ENCODE peak calls at places on chromosomes 12 and 14, in four cellular contexts. One of them, this sample, is unnamed.

GRCh38 chr14:93133476-93133875 is 17.8 kb upstream of the ITPK1 start:
- DNase-seq in K562: no peak
- DNase-seq in SK-N-SH: no peak
- DNase-seq in GM12878: no peak
- DNase-seq in this sample: no peak

GRCh38 chr12:32083489-32083888 is 23.2 kb upstream of the BICD1 start:
- DNase-seq in K562: no peak
- DNase-seq in SK-N-SH: no peak
- DNase-seq in GM12878: no peak
- DNase-seq in this sample: no peak

GRCh38 chr14:75658957-75659356 is 1.7 kb downstream of the ERG28 start:
- DNase-seq in K562: no peak
- DNase-seq in SK-N-SH: no peak
- DNase-seq in GM12878: no peak
- DNase-seq in this sample: no peak

GRCh38 chr12:68451261-68452091 is 119.3 kb upstream of the MDM1 start:
- DNase-seq in K562: no peak
- DNase-seq in SK-N-SH: no peak
- DNase-seq in GM12878: peak
- DNase-seq in this sample: no peak

GRCh38 chr14:23750357-23750756 is 114.2 kb downstream of the DHRS2 start:
- DNase-seq in K562: no peak
- DNase-seq in SK-N-SH: no peak
- DNase-seq in GM12878: no peak
- DNase-seq in this sample: no peak

GRCh38 chr14:21987937-21988336 is 314.3 kb upstream of the OR4E1 start:
- DNase-seq in K562: peak
- DNase-seq in SK-N-SH: peak
- DNase-seq in GM12878: no peak
- DNase-seq in this sample: no peak

GRCh38 chr14:81323621-81324400 is 76.3 kb downstream of the STON2 start:
- DNase-seq in K562: no peak
- DNase-seq in SK-N-SH: no peak
- DNase-seq in GM12878: no peak
- DNase-seq in this sample: peak

GRCh38 chr12:15356831-15357456 is 34.6 kb downstream of the PTPRO start:
- DNase-seq in K562: no peak
- DNase-seq in SK-N-SH: no peak
- DNase-seq in GM12878: no peak
- DNase-seq in this sample: no peak

GRCh38 chr12:115407036-115407435 is 723.1 kb upstream of the TBX3 start:
- DNase-seq in K562: no peak
- DNase-seq in SK-N-SH: no peak
- DNase-seq in GM12878: no peak
- DNase-seq in this sample: no peak

GRCh38 chr14:98252819-98253218 is 1019.2 kb downstream of the BCL11B start:
- DNase-seq in K562: no peak
- DNase-seq in SK-N-SH: no peak
- DNase-seq in GM12878: no peak
- DNase-seq in this sample: no peak

GRCh38 chr12:132562489-132563045 is 47.8 kb downstream of the LRCOL1 start:
- DNase-seq in K562: no peak
- DNase-seq in SK-N-SH: no peak
- DNase-seq in GM12878: no peak
- DNase-seq in this sample: no peak

GRCh38 chr12:45572114-45572513 is 157.4 kb upstream of the ARID2 start:
- DNase-seq in K562: no peak
- DNase-seq in SK-N-SH: no peak
- DNase-seq in GM12878: no peak
- DNase-seq in this sample: no peak

GRCh38 chr12:124492879-124493808 is 74.3 kb downstream of the NCOR2 start:
- DNase-seq in K562: peak
- DNase-seq in SK-N-SH: no peak
- DNase-seq in GM12878: no peak
- DNase-seq in this sample: no peak

GRCh38 chr14:30553311-30553989 is 5.5 kb upstream of the G2E3 start:
- DNase-seq in K562: no peak
- DNase-seq in SK-N-SH: no peak
- DNase-seq in GM12878: no peak
- DNase-seq in this sample: no peak

GRCh38 chr12:39912211-39912980 is 193.5 kb downstream of the SLC2A13 start:
- DNase-seq in K562: no peak
- DNase-seq in SK-N-SH: no peak
- DNase-seq in GM12878: no peak
- DNase-seq in this sample: no peak

GRCh38 chr12:14845350-14845750 is 2.0 kb upstream of the ART4 start:
- DNase-seq in K562: peak
- DNase-seq in SK-N-SH: peak
- DNase-seq in GM12878: no peak
- DNase-seq in this sample: no peak

GRCh38 chr14:31944256-31945073 is 132.6 kb upstream of the ARHGAP5 start:
- DNase-seq in K562: no peak
- DNase-seq in SK-N-SH: no peak
- DNase-seq in GM12878: no peak
- DNase-seq in this sample: no peak

GRCh38 chr12:3725267-3726115 is 27.4 kb downstream of the CRACR2A start:
- DNase-seq in K562: no peak
- DNase-seq in SK-N-SH: no peak
- DNase-seq in GM12878: no peak
- DNase-seq in this sample: no peak

GRCh38 chr14:93909429-93910128 is 17.6 kb upstream of the FAM181A start:
- DNase-seq in K562: no peak
- DNase-seq in SK-N-SH: no peak
- DNase-seq in GM12878: no peak
- DNase-seq in this sample: no peak

GRCh38 chr12:123479442-123480180 is 21.7 kb downstream of the SNRNP35 start:
- DNase-seq in K562: no peak
- DNase-seq in SK-N-SH: no peak
- DNase-seq in GM12878: no peak
- DNase-seq in this sample: no peak

GRCh38 chr14:100712490-100712889 is 14.2 kb upstream of the DLK1 start:
- DNase-seq in K562: no peak
- DNase-seq in SK-N-SH: no peak
- DNase-seq in GM12878: no peak
- DNase-seq in this sample: no peak

GRCh38 chr12:93518725-93519124 is 51.4 kb downstream of the MRPL42 start:
- DNase-seq in K562: no peak
- DNase-seq in SK-N-SH: no peak
- DNase-seq in GM12878: no peak
- DNase-seq in this sample: no peak

GRCh38 chr12:86613306-86613705 is 357.1 kb upstream of the MGAT4C start:
- DNase-seq in K562: no peak
- DNase-seq in SK-N-SH: no peak
- DNase-seq in GM12878: no peak
- DNase-seq in this sample: no peak

GRCh38 chr12:123063535-123063934 is 83.1 kb downstream of the ARL6IP4 start:
- DNase-seq in K562: peak
- DNase-seq in SK-N-SH: peak
- DNase-seq in GM12878: no peak
- DNase-seq in this sample: peak

GRCh38 chr14:30427401-30427800 is 131.6 kb upstream of the G2E3 start:
- DNase-seq in K562: no peak
- DNase-seq in SK-N-SH: no peak
- DNase-seq in GM12878: no peak
- DNase-seq in this sample: no peak

GRCh38 chr14:55129428-55130193 is 559 bp downstream of the LGALS3 start:
- DNase-seq in K562: peak
- DNase-seq in SK-N-SH: peak
- DNase-seq in GM12878: no peak
- DNase-seq in this sample: no peak

GRCh38 chr14:23143911-23144310 is 24.9 kb upstream of the CEBPE start:
- DNase-seq in K562: no peak
- DNase-seq in SK-N-SH: no peak
- DNase-seq in GM12878: no peak
- DNase-seq in this sample: no peak

GRCh38 chr12:122835693-122836026 is 403 bp downstream of the HIP1R start:
- DNase-seq in K562: peak
- DNase-seq in SK-N-SH: peak
- DNase-seq in GM12878: no peak
- DNase-seq in this sample: no peak

GRCh38 chr12:1920971-1921370 is 2.5 kb upstream of the CACNA2D4 start:
- DNase-seq in K562: no peak
- DNase-seq in SK-N-SH: peak
- DNase-seq in GM12878: no peak
- DNase-seq in this sample: no peak

GRCh38 chr12:6076776-6077700 is 47.4 kb downstream of the VWF start:
- DNase-seq in K562: no peak
- DNase-seq in SK-N-SH: no peak
- DNase-seq in GM12878: no peak
- DNase-seq in this sample: no peak

GRCh38 chr14:68392393-68393085 is 400.3 kb downstream of the ZFP36L1 start:
- DNase-seq in K562: no peak
- DNase-seq in SK-N-SH: no peak
- DNase-seq in GM12878: no peak
- DNase-seq in this sample: no peak

GRCh38 chr12:29782821-29783772 is 645 bp downstream of the TMTC1 start:
- DNase-seq in K562: no peak
- DNase-seq in SK-N-SH: peak
- DNase-seq in GM12878: no peak
- DNase-seq in this sample: peak

GRCh38 chr14:91173867-91174266 is 60.0 kb downstream of the DGLUCY start:
- DNase-seq in K562: no peak
- DNase-seq in SK-N-SH: no peak
- DNase-seq in GM12878: no peak
- DNase-seq in this sample: no peak

GRCh38 chr14:91170504-91171121 is 56.7 kb downstream of the DGLUCY start:
- DNase-seq in K562: no peak
- DNase-seq in SK-N-SH: peak
- DNase-seq in GM12878: no peak
- DNase-seq in this sample: no peak

GRCh38 chr14:91173221-91173670 is 59.4 kb downstream of the DGLUCY start:
- DNase-seq in K562: peak
- DNase-seq in SK-N-SH: peak
- DNase-seq in GM12878: peak
- DNase-seq in this sample: peak

GRCh38 chr14:91169951-91170350 is 56.1 kb downstream of the DGLUCY start:
- DNase-seq in K562: no peak
- DNase-seq in SK-N-SH: no peak
- DNase-seq in GM12878: no peak
- DNase-seq in this sample: no peak

GRCh38 chr14:91171291-91171690 is 57.4 kb downstream of the DGLUCY start:
- DNase-seq in K562: no peak
- DNase-seq in SK-N-SH: peak
- DNase-seq in GM12878: no peak
- DNase-seq in this sample: no peak
- TF ChIP-seq NRF1 in K562: no peak
- TF ChIP-seq NRF1 in SK-N-SH: no peak
- TF ChIP-seq NRF1 in GM12878: no peak
- TF ChIP-seq NRF1 in this sample: no peak

DNA sequence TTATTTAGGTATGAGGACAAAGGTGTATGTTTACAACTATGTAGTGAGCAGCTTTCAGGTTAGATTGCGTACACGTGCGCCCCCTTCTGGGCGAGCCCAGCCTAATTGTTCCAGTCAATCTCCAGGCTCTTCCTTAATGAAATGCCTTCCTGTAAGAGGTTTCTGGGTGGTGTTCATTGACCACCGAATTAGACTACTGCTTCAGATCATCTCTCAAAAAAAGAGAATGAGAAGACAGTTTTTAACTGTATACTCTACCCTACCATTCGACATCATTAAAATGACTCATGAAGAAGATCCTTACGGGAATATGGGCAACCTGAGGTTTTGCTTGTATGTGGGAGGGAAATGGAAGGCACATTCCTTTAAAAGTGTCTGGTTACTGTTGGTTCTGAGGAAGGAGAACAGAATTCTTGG is 2.1 kb downstream of the LUM start:
- DNase-seq in K562: peak
- DNase-seq in SK-N-SH: no peak
- DNase-seq in GM12878: peak
- DNase-seq in this sample: peak
- TF ChIP-seq NRF1 in K562: no peak
- TF ChIP-seq NRF1 in SK-N-SH: no peak
- TF ChIP-seq NRF1 in GM12878: no peak
- TF ChIP-seq NRF1 in this sample: no peak

GRCh38 chr14:61524211-61524806 is 171.0 kb upstream of the HIF1A start:
- DNase-seq in K562: no peak
- DNase-seq in SK-N-SH: no peak
- DNase-seq in GM12878: no peak
- DNase-seq in this sample: no peak
- TF ChIP-seq NRF1 in K562: no peak
- TF ChIP-seq NRF1 in SK-N-SH: no peak
- TF ChIP-seq NRF1 in GM12878: no peak
- TF ChIP-seq NRF1 in this sample: no peak

GRCh38 chr12:26402648-26403047 is 207.3 kb downstream of the SSPN start:
- DNase-seq in K562: no peak
- DNase-seq in SK-N-SH: no peak
- DNase-seq in GM12878: no peak
- DNase-seq in this sample: no peak
- TF ChIP-seq NRF1 in K562: no peak
- TF ChIP-seq NRF1 in SK-N-SH: no peak
- TF ChIP-seq NRF1 in GM12878: no peak
- TF ChIP-seq NRF1 in this sample: no peak

GRCh38 chr12:650983-651382 is 12.3 kb downstream of the NINJ2 start:
- DNase-seq in K562: no peak
- DNase-seq in SK-N-SH: no peak
- DNase-seq in GM12878: no peak
- DNase-seq in this sample: no peak
- TF ChIP-seq NRF1 in K562: no peak
- TF ChIP-seq NRF1 in SK-N-SH: no peak
- TF ChIP-seq NRF1 in GM12878: no peak
- TF ChIP-seq NRF1 in this sample: no peak

GRCh38 chr12:88393017-88393767 is 187.1 kb downstream of the KITLG start:
- DNase-seq in K562: no peak
- DNase-seq in SK-N-SH: peak
- DNase-seq in GM12878: no peak
- DNase-seq in this sample: no peak

GRCh38 chr12:88390811-88391210 is 189.5 kb downstream of the KITLG start:
- DNase-seq in K562: no peak
- DNase-seq in SK-N-SH: no peak
- DNase-seq in GM12878: no peak
- DNase-seq in this sample: no peak

GRCh38 chr12:88388566-88389269 is 191.6 kb downstream of the KITLG start:
- DNase-seq in K562: no peak
- DNase-seq in SK-N-SH: no peak
- DNase-seq in GM12878: peak
- DNase-seq in this sample: no peak

GRCh38 chr12:88391556-88391955 is 188.7 kb downstream of the KITLG start:
- DNase-seq in K562: no peak
- DNase-seq in SK-N-SH: peak
- DNase-seq in GM12878: no peak
- DNase-seq in this sample: no peak
- TF ChIP-seq NRF1 in K562: no peak
- TF ChIP-seq NRF1 in SK-N-SH: no peak
- TF ChIP-seq NRF1 in GM12878: no peak
- TF ChIP-seq NRF1 in this sample: no peak

GRCh38 chr12:43038991-43039390 is 449.4 kb upstream of the PRICKLE1 start:
- DNase-seq in K562: no peak
- DNase-seq in SK-N-SH: no peak
- DNase-seq in GM12878: no peak
- DNase-seq in this sample: no peak

GRCh38 chr12:43044241-43044640 is 454.7 kb upstream of the PRICKLE1 start:
- DNase-seq in K562: no peak
- DNase-seq in SK-N-SH: no peak
- DNase-seq in GM12878: no peak
- DNase-seq in this sample: no peak
- TF ChIP-seq NRF1 in K562: no peak
- TF ChIP-seq NRF1 in SK-N-SH: no peak
- TF ChIP-seq NRF1 in GM12878: no peak
- TF ChIP-seq NRF1 in this sample: no peak